ENCODE peak calls at places on chromosome X, in five cellular contexts. One of them, this sample, is unnamed. For H3K4me1, the result is how much of the 10 kb centered on the place peaks cover.

GRCh38 chrX:9670136-9670905 is 95.3 kb downstream of the GPR143 start:
- DNase-seq in GM12878: no peak
- DNase-seq in CD8-positive, alpha-beta memory T cell: no peak
- DNase-seq in esophagus muscularis mucosa: no peak
- DNase-seq in A549: no peak
- DNase-seq in this sample: no peak

GRCh38 chrX:42220722-42221121 is 297.4 kb upstream of the CASK start:
- DNase-seq in CD8-positive, alpha-beta memory T cell: no peak
- DNase-seq in GM12878: no peak
- DNase-seq in A549: no peak
- DNase-seq in esophagus muscularis mucosa: no peak
- DNase-seq in this sample: no peak

GRCh38 chrX:47266643-47267042 is 33.8 kb downstream of the USP11 start:
- DNase-seq in A549: no peak
- DNase-seq in CD8-positive, alpha-beta memory T cell: no peak
- DNase-seq in GM12878: no peak
- DNase-seq in esophagus muscularis mucosa: no peak
- DNase-seq in this sample: no peak

GRCh38 chrX:132532955-132533354 is 44.1 kb upstream of the MBNL3 start:
- DNase-seq in esophagus muscularis mucosa: no peak
- DNase-seq in CD8-positive, alpha-beta memory T cell: no peak
- DNase-seq in A549: no peak
- DNase-seq in GM12878: no peak
- DNase-seq in this sample: no peak

GRCh38 chrX:22730542-22730941 is 269.2 kb upstream of the DDX53 start:
- DNase-seq in GM12878: no peak
- DNase-seq in A549: no peak
- DNase-seq in CD8-positive, alpha-beta memory T cell: no peak
- DNase-seq in esophagus muscularis mucosa: no peak
- DNase-seq in this sample: no peak

GRCh38 chrX:40158036-40158706 is 60.4 kb upstream of the BCOR start:
- DNase-seq in A549: peak
- DNase-seq in CD8-positive, alpha-beta memory T cell: peak
- DNase-seq in GM12878: no peak
- DNase-seq in esophagus muscularis mucosa: no peak
- DNase-seq in this sample: peak

GRCh38 chrX:10813761-10814160 is 193.4 kb upstream of the MID1 start:
- DNase-seq in GM12878: no peak
- DNase-seq in A549: no peak
- DNase-seq in esophagus muscularis mucosa: no peak
- DNase-seq in CD8-positive, alpha-beta memory T cell: no peak
- DNase-seq in this sample: no peak

GRCh38 chrX:64198046-64198445 is 7.5 kb downstream of the AMER1 start:
- DNase-seq in A549: no peak
- DNase-seq in GM12878: peak
- DNase-seq in CD8-positive, alpha-beta memory T cell: no peak
- DNase-seq in esophagus muscularis mucosa: no peak
- DNase-seq in this sample: no peak

GRCh38 chrX:133985164-133986007 is at the start of gene GPC3:
- DNase-seq in CD8-positive, alpha-beta memory T cell: no peak
- DNase-seq in GM12878: no peak
- DNase-seq in A549: peak
- DNase-seq in esophagus muscularis mucosa: no peak
- DNase-seq in this sample: peak

GRCh38 chrX:24305905-24306304 is 8.0 kb downstream of the SUPT20HL2 start:
- DNase-seq in A549: no peak
- DNase-seq in CD8-positive, alpha-beta memory T cell: no peak
- DNase-seq in GM12878: no peak
- DNase-seq in esophagus muscularis mucosa: no peak
- DNase-seq in this sample: no peak

GRCh38 chrX:130626521-130626920 is 224.7 kb downstream of the RBMX2 start:
- DNase-seq in A549: no peak
- DNase-seq in esophagus muscularis mucosa: no peak
- DNase-seq in GM12878: no peak
- DNase-seq in CD8-positive, alpha-beta memory T cell: no peak
- DNase-seq in this sample: no peak

GRCh38 chrX:115452256-115452655 is 108.7 kb upstream of the PLS3 start:
- DNase-seq in A549: no peak
- DNase-seq in esophagus muscularis mucosa: no peak
- DNase-seq in CD8-positive, alpha-beta memory T cell: no peak
- DNase-seq in GM12878: no peak
- DNase-seq in this sample: no peak

GRCh38 chrX:39895228-39896110 is 202.3 kb downstream of the BCOR start:
- DNase-seq in GM12878: no peak
- DNase-seq in A549: no peak
- DNase-seq in esophagus muscularis mucosa: no peak
- DNase-seq in CD8-positive, alpha-beta memory T cell: no peak
- DNase-seq in this sample: no peak

GRCh38 chrX:2694868-2695267 is 3.8 kb downstream of the CD99 start:
- DNase-seq in GM12878: no peak
- DNase-seq in A549: no peak
- DNase-seq in CD8-positive, alpha-beta memory T cell: no peak
- DNase-seq in esophagus muscularis mucosa: no peak
- DNase-seq in this sample: no peak
- H3K4me1 ChIP-seq in GM12878: under half
- H3K4me1 ChIP-seq in A549: under half
- H3K4me1 ChIP-seq in CD8-positive, alpha-beta memory T cell: half or more
- H3K4me1 ChIP-seq in esophagus muscularis mucosa: half or more
- H3K4me1 ChIP-seq in this sample: half or more

GRCh38 chrX:104567506-104567905 is 1.5 kb downstream of the IL1RAPL2 start:
- DNase-seq in esophagus muscularis mucosa: no peak
- DNase-seq in A549: no peak
- DNase-seq in GM12878: no peak
- DNase-seq in CD8-positive, alpha-beta memory T cell: no peak
- DNase-seq in this sample: no peak

GRCh38 chrX:104565791-104566687 is at the start of gene IL1RAPL2:
- DNase-seq in A549: peak
- DNase-seq in esophagus muscularis mucosa: no peak
- DNase-seq in CD8-positive, alpha-beta memory T cell: no peak
- DNase-seq in GM12878: no peak
- DNase-seq in this sample: no peak

GRCh38 chrX:104564921-104565703 is 887 bp upstream of the IL1RAPL2 start:
- DNase-seq in A549: no peak
- DNase-seq in GM12878: no peak
- DNase-seq in CD8-positive, alpha-beta memory T cell: no peak
- DNase-seq in esophagus muscularis mucosa: no peak
- DNase-seq in this sample: no peak

GRCh38 chrX:104566921-104567501 is 1.0 kb downstream of the IL1RAPL2 start:
- DNase-seq in GM12878: no peak
- DNase-seq in A549: no peak
- DNase-seq in esophagus muscularis mucosa: no peak
- DNase-seq in CD8-positive, alpha-beta memory T cell: no peak
- DNase-seq in this sample: no peak

GRCh38 chrX:104564335-104564734 is 1.7 kb upstream of the IL1RAPL2 start:
- DNase-seq in CD8-positive, alpha-beta memory T cell: no peak
- DNase-seq in A549: no peak
- DNase-seq in GM12878: no peak
- DNase-seq in esophagus muscularis mucosa: no peak
- DNase-seq in this sample: no peak
- H3K4me1 ChIP-seq in CD8-positive, alpha-beta memory T cell: under half
- H3K4me1 ChIP-seq in A549: under half
- H3K4me1 ChIP-seq in GM12878: under half
- H3K4me1 ChIP-seq in esophagus muscularis mucosa: under half
- H3K4me1 ChIP-seq in this sample: under half

GRCh38 chrX:153879741-153880439 is 6.1 kb downstream of the L1CAM start:
- DNase-seq in esophagus muscularis mucosa: no peak
- DNase-seq in A549: no peak
- DNase-seq in GM12878: no peak
- DNase-seq in CD8-positive, alpha-beta memory T cell: no peak
- DNase-seq in this sample: no peak
- H3K4me1 ChIP-seq in esophagus muscularis mucosa: under half
- H3K4me1 ChIP-seq in A549: under half
- H3K4me1 ChIP-seq in GM12878: under half
- H3K4me1 ChIP-seq in CD8-positive, alpha-beta memory T cell: under half
- H3K4me1 ChIP-seq in this sample: under half

GRCh38 chrX:12956704-12957541 is 18.0 kb upstream of the TMSB4X start:
- DNase-seq in GM12878: peak
- DNase-seq in CD8-positive, alpha-beta memory T cell: peak
- DNase-seq in A549: peak
- DNase-seq in esophagus muscularis mucosa: no peak
- DNase-seq in this sample: peak

GRCh38 chrX:12958059-12958458 is 16.9 kb upstream of the TMSB4X start:
- DNase-seq in CD8-positive, alpha-beta memory T cell: no peak
- DNase-seq in A549: no peak
- DNase-seq in esophagus muscularis mucosa: no peak
- DNase-seq in GM12878: peak
- DNase-seq in this sample: no peak

GRCh38 chrX:12955882-12956703 is 18.8 kb upstream of the TMSB4X start:
- DNase-seq in esophagus muscularis mucosa: no peak
- DNase-seq in A549: no peak
- DNase-seq in CD8-positive, alpha-beta memory T cell: peak
- DNase-seq in GM12878: peak
- DNase-seq in this sample: peak

GRCh38 chrX:12961191-12961718 is 13.7 kb upstream of the TMSB4X start:
- DNase-seq in GM12878: no peak
- DNase-seq in A549: no peak
- DNase-seq in CD8-positive, alpha-beta memory T cell: no peak
- DNase-seq in esophagus muscularis mucosa: no peak
- DNase-seq in this sample: no peak

DNA sequence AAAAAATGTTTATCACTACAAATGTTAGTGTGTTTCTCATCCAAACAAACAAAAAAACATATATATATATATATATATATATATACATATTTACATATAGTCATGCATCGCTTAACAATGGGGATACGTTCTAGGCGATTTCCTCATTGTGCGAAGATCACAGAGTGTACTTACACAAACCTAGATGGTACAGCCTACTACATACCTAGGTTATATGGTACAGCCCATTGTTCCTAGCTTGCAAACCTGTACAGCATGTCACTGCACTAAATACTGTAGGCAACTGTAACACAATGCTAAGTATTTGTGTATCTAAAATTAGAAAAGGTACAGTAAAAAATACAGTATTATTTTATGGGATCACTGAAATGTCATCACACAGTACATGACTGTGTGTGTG is 16.4 kb upstream of the TMSB4X start:
- DNase-seq in CD8-positive, alpha-beta memory T cell: no peak
- DNase-seq in esophagus muscularis mucosa: no peak
- DNase-seq in A549: no peak
- DNase-seq in GM12878: no peak
- DNase-seq in this sample: no peak
- H3K4me1 ChIP-seq in CD8-positive, alpha-beta memory T cell: half or more
- H3K4me1 ChIP-seq in esophagus muscularis mucosa: under half
- H3K4me1 ChIP-seq in A549: under half
- H3K4me1 ChIP-seq in GM12878: half or more
- H3K4me1 ChIP-seq in this sample: half or more

This sample was measured in DND-41.